ENCODE peak calls at places on chromosomes 5 and 9, in six cellular contexts. I is GM12878, Y is K562, Q is GM23338, O is GM12865, B is epithelial cell of esophagus. T is an unnamed sample.

GRCh38 chr9:131214457-131214856 is 61.9 kb downstream of the FAM78A start:
- DNase-seq in B (no peak), Y (no peak), I (no peak), O (no peak), Q (no peak), T (no peak)

GRCh38 chr9:6893350-6894131 is 135.8 kb downstream of the KDM4C start:
- DNase-seq in B (no peak), O (peak), I (peak), Q (no peak), Y (no peak), T (no peak)

GRCh38 chr9:131276107-131276888 is at the start of gene FAM78A:
- DNase-seq in O (peak), Y (no peak), B (no peak), I (no peak), Q (peak), T (no peak)

GRCh38 chr5:164119806-164120440 is 614.5 kb downstream of the MAT2B start:
- DNase-seq in B (peak), I (no peak), O (peak), Q (peak), Y (no peak), T (no peak)

GRCh38 chr5:180421672-180422071 is 68.5 kb upstream of the GFPT2 start:
- DNase-seq in Y (no peak), B (no peak), O (no peak), Q (no peak), I (no peak), T (no peak)

GRCh38 chr9:1869843-1870242 is 145.3 kb upstream of the SMARCA2 start:
- DNase-seq in I (no peak), Y (peak), B (peak), Q (peak), O (peak), T (no peak)

GRCh38 chr9:137421838-137422667 is 909 bp downstream of the EXD3 start:
- DNase-seq in I (no peak), B (no peak), O (no peak), Q (peak), Y (no peak), T (no peak)

GRCh38 chr9:111023090-111023489 is 15.2 kb downstream of the LPAR1 start:
- DNase-seq in O (no peak), Y (no peak), Q (no peak), B (no peak), I (no peak), T (no peak)

GRCh38 chr9:116267021-116267420 is 113.4 kb downstream of the PAPPA start:
- DNase-seq in Q (no peak), Y (no peak), B (peak), O (no peak), I (no peak), T (no peak)

GRCh38 chr9:37002413-37003217 is 31.5 kb downstream of the PAX5 start:
- DNase-seq in Q (peak), O (no peak), Y (no peak), B (no peak), I (no peak), T (no peak)

GRCh38 chr9:135104761-135105160 is 17.3 kb downstream of the OLFM1 start:
- DNase-seq in Q (no peak), B (no peak), O (no peak), Y (no peak), I (no peak), T (no peak)

GRCh38 chr5:107248065-107248695 is 422.6 kb downstream of the EFNA5 start:
- DNase-seq in B (peak), I (peak), Q (peak), Y (peak), O (peak), T (peak)

GRCh38 chr9:71663216-71663615 is 105.1 kb downstream of the CEMIP2 start:
- DNase-seq in B (no peak), O (no peak), I (no peak), Q (peak), Y (no peak), T (peak)

GRCh38 chr5:132313378-132313777 is 19.2 kb downstream of the SLC22A4 start:
- DNase-seq in O (no peak), I (no peak), Q (no peak), Y (no peak), B (peak), T (no peak)

GRCh38 chr9:81076131-81076530 is 613.2 kb downstream of the TLE1 start:
- DNase-seq in Q (no peak), Y (no peak), O (no peak), B (no peak), I (no peak), T (no peak)

GRCh38 chr5:123805300-123805699 is 293.3 kb downstream of the CSNK1G3 start:
- DNase-seq in I (no peak), B (peak), O (no peak), Q (no peak), Y (no peak), T (no peak)

GRCh38 chr5:159099049-159099760 is 511 bp downstream of the EBF1 start:
- DNase-seq in I (no peak), Y (peak), B (peak), O (peak), Q (peak), T (peak)

GRCh38 chr5:168334161-168335094 is 43.0 kb downstream of the WWC1 start:
- DNase-seq in Q (peak), B (no peak), O (no peak), Y (no peak), I (no peak), T (peak)

GRCh38 chr5:82348749-82349148 is 70.6 kb upstream of the RPS23 start:
- DNase-seq in O (no peak), I (no peak), Y (no peak), B (no peak), Q (no peak), T (no peak)

GRCh38 chr5:68377733-68378132 is 162.2 kb downstream of the PIK3R1 start:
- DNase-seq in I (peak), B (no peak), Q (no peak), O (peak), Y (no peak), T (no peak)

GRCh38 chr5:121937762-121938161 is 24.0 kb upstream of the SRFBP1 start:
- DNase-seq in Y (no peak), I (no peak), Q (no peak), O (no peak), B (no peak), T (peak)

GRCh38 chr5:103617090-103617489 is 54.5 kb upstream of the NUDT12 start:
- DNase-seq in B (no peak), Y (no peak), I (no peak), Q (no peak), O (no peak), T (no peak)

GRCh38 chr5:91438871-91439270 is 55.8 kb upstream of the ARRDC3 start:
- DNase-seq in Y (no peak), Q (peak), I (no peak), O (no peak), B (peak), T (no peak)

GRCh38 chr9:135392511-135392910 is 87.1 kb upstream of the PPP1R26 start:
- DNase-seq in B (no peak), Q (no peak), Y (no peak), I (no peak), O (no peak), T (no peak)

GRCh38 chr9:107740088-107740980 is 250.8 kb upstream of the KLF4 start:
- DNase-seq in B (no peak), I (no peak), Q (no peak), Y (no peak), O (no peak), T (no peak)

GRCh38 chr5:177550120-177550519 is 4.2 kb downstream of the FAM193B start:
- DNase-seq in I (no peak), Q (no peak), Y (no peak), B (no peak), O (no peak), T (no peak)

GRCh38 chr9:136264046-136264802 is 18.6 kb upstream of the QSOX2 start:
- DNase-seq in Y (no peak), O (no peak), I (no peak), B (no peak), Q (no peak), T (no peak)

GRCh38 chr9:80867731-80868130 is 821.6 kb downstream of the TLE1 start:
- DNase-seq in B (peak), O (no peak), Q (no peak), I (no peak), Y (no peak), T (no peak)

GRCh38 chr5:98968056-98968564 is 39.3 kb upstream of the CHD1 start:
- DNase-seq in B (no peak), Y (no peak), Q (no peak), O (no peak), I (no peak), T (no peak)

GRCh38 chr5:17833336-17833735 is 199.1 kb downstream of the TAF11L14 start:
- DNase-seq in Q (no peak), Y (no peak), I (no peak), O (no peak), B (peak), T (no peak)

GRCh38 chr9:38656896-38657295 is 36.5 kb upstream of the ANKRD18A start:
- DNase-seq in B (peak), O (no peak), Q (no peak), Y (no peak), I (no peak), T (no peak)

GRCh38 chr9:97510797-97511761 is 9.6 kb downstream of the TMOD1 start:
- DNase-seq in B (peak), I (peak), Y (no peak), Q (no peak), O (peak), T (peak)

GRCh38 chr9:115757461-115757860 is 396.1 kb upstream of the PAPPA start:
- DNase-seq in Y (no peak), O (no peak), I (no peak), Q (no peak), B (peak), T (no peak)

GRCh38 chr5:175202461-175203065 is 241.4 kb downstream of the DRD1 start:
- DNase-seq in O (no peak), B (peak), I (no peak), Y (no peak), Q (no peak), T (peak)

GRCh38 chr9:92644278-92644677 is 25.7 kb downstream of the IPPK start:
- DNase-seq in Y (no peak), B (no peak), I (no peak), Q (no peak), O (no peak), T (no peak)

GRCh38 chr9:99873943-99874584 is 32.4 kb upstream of the STX17 start:
- DNase-seq in B (no peak), Q (no peak), Y (no peak), I (no peak), O (no peak), T (no peak)

GRCh38 chr5:179345179-179345428 is 157 bp downstream of the ADAMTS2 start:
- DNase-seq in B (no peak), O (no peak), Q (no peak), Y (no peak), I (no peak), T (no peak)
- H3K4me3 ChIP-seq in B (no peak), O (no peak), Q (peak), Y (no peak), I (no peak), T (peak)

GRCh38 chr5:9347541-9348295 is 198.2 kb downstream of the SEMA5A start:
- DNase-seq in Y (no peak), B (no peak), Q (no peak), I (no peak), O (no peak), T (no peak)
- H3K4me3 ChIP-seq in Y (no peak), B (no peak), Q (no peak), I (no peak), O (no peak), T (no peak)

DNA sequence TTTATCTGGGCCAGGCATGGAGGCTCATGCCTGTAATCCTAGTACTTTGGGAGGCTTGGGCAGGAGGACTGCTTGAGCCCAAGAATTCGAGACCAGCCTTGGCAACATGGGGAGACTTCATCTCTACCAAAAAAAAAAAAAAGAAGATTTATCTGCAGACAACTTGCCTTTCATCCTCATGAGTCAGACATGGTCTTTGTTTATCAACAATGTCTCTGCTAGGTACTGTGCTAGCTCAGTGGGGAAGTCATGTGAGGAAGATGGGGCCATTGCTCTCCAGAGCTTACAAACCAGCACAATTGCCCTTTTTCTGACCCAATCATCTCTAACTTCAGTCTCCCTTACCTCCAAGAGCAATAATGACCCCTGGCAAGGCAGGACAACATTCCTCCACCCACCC is 1.6 kb downstream of the URM1 start:
- DNase-seq in Y (no peak), Q (no peak), O (no peak), I (no peak), B (peak), T (no peak)
- H3K4me3 ChIP-seq in Y (peak), Q (no peak), O (no peak), I (peak), B (no peak), T (no peak)

GRCh38 chr5:3595102-3595961 is at the start of gene IRX1:
- DNase-seq in I (no peak), Y (no peak), O (no peak), Q (peak), B (peak), T (no peak)
- H3K4me3 ChIP-seq in I (no peak), Y (no peak), O (no peak), Q (peak), B (peak), T (peak)

GRCh38 chr5:6359941-6360683 is 18.2 kb downstream of the MED10 start:
- DNase-seq in Q (peak), Y (no peak), O (no peak), B (no peak), I (no peak), T (no peak)
- H3K4me3 ChIP-seq in Q (no peak), Y (no peak), O (no peak), B (no peak), I (no peak), T (no peak)

DNA sequence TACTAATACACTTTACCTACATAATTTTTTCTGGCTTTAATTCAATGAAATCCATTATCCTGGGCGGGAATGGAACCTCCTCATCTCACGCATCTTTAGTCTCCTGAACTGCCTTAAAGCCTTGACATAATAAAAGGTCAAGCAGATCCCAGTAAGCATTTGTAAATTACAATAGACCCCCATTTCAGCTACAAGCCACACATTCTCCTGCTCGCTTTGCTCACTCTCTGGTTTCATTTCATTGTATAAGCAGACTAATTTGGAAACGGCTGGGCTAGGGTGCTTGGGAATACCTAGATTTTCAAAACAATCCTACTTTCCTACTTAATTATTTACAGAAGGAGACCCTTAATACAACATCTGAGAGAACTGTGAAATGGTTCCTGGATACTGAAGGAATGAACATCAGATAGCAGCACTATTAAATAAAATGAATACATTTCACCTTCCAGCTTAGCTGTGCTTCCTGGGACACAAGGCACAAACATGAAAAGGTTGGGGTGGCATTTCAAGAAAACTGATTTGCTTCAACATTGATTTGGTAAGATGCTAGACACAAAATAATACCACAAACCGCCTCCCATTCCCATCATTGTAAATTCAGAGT is 1.5 kb downstream of the JAKMIP2 start:
- DNase-seq in O (no peak), Y (no peak), I (no peak), Q (peak), B (no peak), T (no peak)
- H3K4me3 ChIP-seq in O (no peak), Y (no peak), I (no peak), Q (peak), B (no peak), T (peak)

GRCh38 chr5:65867509-65868195 is 58.7 kb upstream of the ERBIN start:
- DNase-seq in B (peak), I (no peak), Y (no peak), Q (no peak), O (no peak), T (no peak)
- H3K4me3 ChIP-seq in B (no peak), I (no peak), Y (no peak), Q (no peak), O (no peak), T (no peak)

DNA sequence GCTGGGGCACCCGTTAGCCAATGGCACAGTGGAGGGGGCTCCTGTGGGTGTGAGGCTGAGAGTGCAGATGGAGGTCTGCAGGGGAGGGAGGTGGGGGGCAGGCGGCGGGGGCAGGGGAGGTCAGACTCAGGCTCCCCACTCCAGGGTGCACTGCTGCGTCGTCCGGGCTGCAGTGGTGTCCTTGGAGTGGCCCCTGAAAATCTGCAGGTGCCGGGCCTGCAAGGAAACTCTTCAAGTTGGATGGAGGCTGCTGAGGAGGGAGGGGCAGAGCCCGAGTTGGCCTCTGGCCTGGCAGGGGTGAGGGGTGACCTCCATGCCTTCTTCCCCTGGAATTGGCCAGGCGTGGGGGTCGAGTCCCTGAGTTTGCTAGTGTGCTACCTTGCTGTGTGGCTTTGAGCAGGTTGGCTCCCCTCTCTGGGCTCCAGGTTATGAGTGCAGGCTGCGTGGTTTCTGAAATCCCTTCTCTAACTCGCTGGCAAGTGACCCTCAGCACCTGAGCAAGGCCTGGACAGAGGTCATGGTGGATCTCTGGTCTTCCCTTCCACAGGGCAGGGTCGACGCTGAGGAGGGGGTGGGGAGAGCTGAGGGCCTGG is 877 bp downstream of the ADAMTSL2 start:
- DNase-seq in O (no peak), B (no peak), Y (no peak), Q (no peak), I (no peak), T (no peak)
- H3K4me3 ChIP-seq in O (no peak), B (no peak), Y (no peak), Q (peak), I (no peak), T (no peak)